ENCODE peak calls at places on chromosomes 13 and 19, in six cellular contexts. B is IMR-90, T is cardiac muscle cell, I is PC-9, Q is aorta, P is ovary. Z is an unnamed sample.

GRCh38 chr13:41459754-41460111 is 2.4 kb downstream of the RGCC start:
- DNase-seq in B (no peak), T (no peak), I (no peak), Q (no peak), P (no peak), Z (no peak)

GRCh38 chr19:888615-889385 is 4.2 kb downstream of the MED16 start:
- DNase-seq in B (no peak), T (no peak), I (no peak), Q (no peak), P (no peak), Z (no peak)

GRCh38 chr19:39308531-39309304 is 11.9 kb downstream of the LRFN1 start:
- DNase-seq in B (no peak), T (peak; percentile 14), I (no peak), Q (peak; percentile 16), P (no peak), Z (peak; percentile 9)

GRCh38 chr19:51158474-51159129 is 16.5 kb downstream of the SIGLEC7 start:
- DNase-seq in B (peak; percentile 7), T (peak; percentile 47), I (no peak), Q (peak; percentile 75), P (no peak), Z (no peak)

GRCh38 chr13:46629811-46630413 is 76.9 kb downstream of the LRCH1 start:
- DNase-seq in B (no peak), T (no peak), I (no peak), Q (no peak), P (no peak), Z (no peak)

GRCh38 chr19:2602391-2603181 is 99.9 kb downstream of the GNG7 start:
- DNase-seq in B (peak; percentile 81), T (peak; percentile 97), I (peak; percentile 56), Q (peak; percentile 92), P (peak; percentile 88), Z (peak; percentile 74)

GRCh38 chr19:30718728-30719127 is 346.5 kb downstream of the ZNF536 start:
- DNase-seq in B (no peak), T (no peak), I (no peak), Q (no peak), P (no peak), Z (no peak)

GRCh38 chr13:77916481-77916880 is 2.1 kb downstream of the EDNRB start:
- DNase-seq in B (no peak), T (no peak), I (no peak), Q (no peak), P (no peak), Z (no peak)

GRCh38 chr13:89457977-89458376 is 1786.8 kb downstream of the SLITRK5 start:
- DNase-seq in B (peak; percentile 34), T (peak; percentile 85), I (peak; percentile 60), Q (no peak), P (no peak), Z (no peak)

GRCh38 chr13:79522583-79522982 is 41.6 kb downstream of the NDFIP2 start:
- DNase-seq in B (peak; percentile 64), T (peak; percentile 71), I (no peak), Q (no peak), P (no peak), Z (peak; percentile 14)

GRCh38 chr13:95676100-95676774 is 702 bp upstream of the DNAJC3 start:
- DNase-seq in B (peak; percentile 39), T (peak; percentile 53), I (peak; percentile 69), Q (no peak), P (no peak), Z (peak; percentile 36)

GRCh38 chr13:33545492-33545891 is 259.9 kb upstream of the STARD13 start:
- DNase-seq in B (no peak), T (no peak), I (no peak), Q (no peak), P (no peak), Z (no peak)

GRCh38 chr19:5430237-5430636 is 25.0 kb upstream of the ZNRF4 start:
- DNase-seq in B (no peak), T (no peak), I (no peak), Q (no peak), P (no peak), Z (no peak)

GRCh38 chr13:70310720-70311119 is 202.5 kb upstream of the KLHL1 start:
- DNase-seq in B (no peak), T (no peak), I (no peak), Q (no peak), P (no peak), Z (no peak)

GRCh38 chr13:106242554-106242953 is 292.9 kb downstream of the EFNB2 start:
- DNase-seq in B (no peak), T (no peak), I (no peak), Q (no peak), P (no peak), Z (no peak)

GRCh38 chr19:48520134-48520533 is 8.5 kb upstream of the LMTK3 start:
- DNase-seq in B (no peak), T (no peak), I (no peak), Q (no peak), P (no peak), Z (no peak)

GRCh38 chr13:45595968-45596367 is 19.6 kb downstream of the ERICH6B start:
- DNase-seq in B (no peak), T (peak; percentile 14), I (no peak), Q (no peak), P (no peak), Z (no peak)

GRCh38 chr13:77811981-77812380 is 106.7 kb downstream of the EDNRB start:
- DNase-seq in B (no peak), T (no peak), I (no peak), Q (no peak), P (no peak), Z (no peak)

GRCh38 chr13:31945202-31945978 is 86.2 kb upstream of the FRY start:
- DNase-seq in B (peak; percentile 81), T (peak; percentile 79), I (peak; percentile 97), Q (peak; percentile 90), P (no peak), Z (peak; percentile 31)

GRCh38 chr19:10419200-10419645 is 1.1 kb upstream of the PDE4A start:
- DNase-seq in B (no peak), T (no peak), I (no peak), Q (no peak), P (no peak), Z (no peak)

DNA sequence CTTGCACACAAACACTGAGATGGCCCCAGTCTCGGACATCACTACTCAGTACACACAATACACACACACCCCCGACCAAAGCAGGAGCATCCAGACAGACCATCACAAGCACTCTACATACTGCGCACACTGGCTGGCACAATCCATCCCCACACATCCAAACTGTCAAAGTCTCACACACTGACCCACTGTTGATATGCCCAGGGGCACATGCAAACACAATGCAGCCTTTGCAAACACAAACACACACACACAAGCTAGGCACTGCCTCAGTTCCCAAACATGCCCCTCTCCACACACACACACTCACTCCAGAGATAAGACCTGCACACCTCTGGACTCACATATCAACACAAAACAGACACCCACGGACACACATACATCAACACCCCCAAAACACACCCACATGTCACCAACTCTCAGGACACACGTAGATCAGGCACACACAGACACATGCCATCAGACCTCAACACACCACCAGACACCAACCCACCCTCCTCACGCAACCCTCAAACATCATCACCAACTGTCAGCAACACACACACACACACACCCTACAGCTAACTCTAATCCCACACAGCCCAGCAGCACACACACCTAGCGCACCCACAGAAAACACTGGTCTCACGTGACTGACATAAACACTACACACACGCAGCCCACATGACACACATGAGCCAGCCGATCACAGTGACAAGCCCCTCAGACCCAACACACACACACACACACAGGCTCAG is 1.9 kb downstream of the BBC3 start:
- DNase-seq in B (peak; percentile 61), T (no peak), I (peak; percentile 38), Q (no peak), P (no peak), Z (peak; percentile 51)
- H3K4me1 ChIP-seq in B (peaks cover 29% of the 10 kb centered on the region), T (peaks cover 20% of the 10 kb centered on the region), I (peaks cover 57% of the 10 kb centered on the region), Q (no peaks in the 10 kb centered on the region), P (peaks cover 12% of the 10 kb centered on the region), Z (peaks cover 30% of the 10 kb centered on the region)

GRCh38 chr13:113351514-113352026 is 12.4 kb downstream of the GRTP1 start:
- DNase-seq in B (no peak), T (peak; percentile 7), I (no peak), Q (peak; percentile 37), P (peak; percentile 94), Z (no peak)
- H3K36me3 ChIP-seq in B (no peaks in the 10 kb centered on the region), T (no peaks in the 10 kb centered on the region), I (peaks cover 6% of the 10 kb centered on the region), Q (no peaks in the 10 kb centered on the region), P (no peaks in the 10 kb centered on the region), Z (no peaks in the 10 kb centered on the region)

GRCh38 chr19:40801449-40802299 is 2.7 kb downstream of the EGLN2 start:
- DNase-seq in B (no peak), T (no peak), I (no peak), Q (no peak), P (no peak), Z (peak; percentile 32)
- H3K4me1 ChIP-seq in B (peaks cover 40% of the 10 kb centered on the region), T (peaks cover 42% of the 10 kb centered on the region), I (peaks cover 32% of the 10 kb centered on the region), Q (no peaks in the 10 kb centered on the region), P (peaks cover 52% of the 10 kb centered on the region), Z (peaks cover 63% of the 10 kb centered on the region)

DNA sequence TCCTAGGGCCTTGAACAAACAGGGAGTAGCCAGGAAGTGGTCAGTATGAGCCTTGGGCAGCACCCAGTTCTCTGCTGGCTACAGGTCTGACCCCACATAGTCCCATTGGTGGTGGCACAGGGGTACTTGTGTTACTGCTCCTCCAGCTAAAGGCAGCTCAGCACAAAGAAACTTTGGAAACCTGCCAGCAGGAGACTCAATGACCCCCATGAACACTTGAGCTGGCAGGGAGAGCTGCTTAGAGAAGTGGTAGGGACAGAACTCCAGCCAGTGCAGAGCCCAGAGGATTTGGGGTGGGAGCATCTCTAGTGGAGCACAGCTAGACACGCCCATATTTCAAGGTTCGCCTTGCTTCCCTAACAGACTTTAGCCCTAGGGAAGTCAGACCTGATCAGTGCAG is 10.4 kb upstream of the ZNF586 start:
- DNase-seq in B (no peak), T (no peak), I (no peak), Q (no peak), P (no peak), Z (no peak)
- H3K36me3 ChIP-seq in B (peaks cover 45% of the 10 kb centered on the region), T (peaks cover 53% of the 10 kb centered on the region), I (peaks cover 36% of the 10 kb centered on the region), Q (peaks cover 37% of the 10 kb centered on the region), P (peaks cover 5% of the 10 kb centered on the region), Z (peaks cover 1% of the 10 kb centered on the region)

DNA sequence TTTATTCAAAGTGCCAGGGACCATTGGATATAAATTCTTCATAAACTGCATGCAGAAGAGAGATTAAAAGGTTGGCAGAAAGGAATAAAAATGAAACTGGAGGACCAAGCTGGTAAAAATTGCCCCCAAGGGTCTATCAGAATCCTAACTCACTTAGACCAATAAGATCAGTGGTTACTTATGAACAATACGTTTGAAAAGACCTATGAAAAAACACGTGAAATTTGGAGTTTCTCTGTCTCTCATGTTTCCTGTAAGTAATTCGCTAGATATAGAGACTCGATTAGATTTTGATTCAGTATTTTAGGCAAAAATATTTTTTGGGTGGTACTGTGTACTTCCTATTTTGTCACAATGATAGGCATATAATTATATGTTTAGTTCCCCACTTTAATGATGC is 22.9 kb downstream of the GARRE1 start:
- DNase-seq in B (no peak), T (no peak), I (no peak), Q (no peak), P (no peak), Z (no peak)
- H3K4me1 ChIP-seq in B (peaks cover 24% of the 10 kb centered on the region), T (no peaks in the 10 kb centered on the region), I (peaks cover 6% of the 10 kb centered on the region), Q (peaks cover 5% of the 10 kb centered on the region), P (peaks cover 3% of the 10 kb centered on the region), Z (no peaks in the 10 kb centered on the region)

Z was measured in mucosa of descending colon.